ENCODE peak calls at places on chromosomes 16 and 17, in seven cellular contexts. Z is T47D; H is CMK; L is activated CD4-positive, alpha-beta memory T cell treated with anti-CD3 and anti-CD28 coated beads, Interleukin-2, amount 10 ng/mL, durations not matched to agents 7 days and 5 days; R is RWPE1; S is SW 1271; X is LHCN-M2. E is an unnamed sample.
A peak's percentile ranks its signal among the peaks of the same experiment; 100 is the strongest.

GRCh38 chr17:47990962-47991731 is 20.2 kb downstream of the CDK5RAP3 start:
- DNase-seq in S (no peak), X (peak; percentile 87), L (no peak), R (no peak), H (no peak), Z (no peak), E (no peak)

GRCh38 chr17:7348478-7349242 is 3.3 kb upstream of the KCTD11 start:
- DNase-seq in X (no peak), S (no peak), L (no peak), Z (no peak), R (no peak), H (no peak), E (no peak)

GRCh38 chr17:50177983-50178834 is 12.4 kb downstream of the SGCA start:
- DNase-seq in L (peak; percentile 52), S (no peak), H (no peak), X (peak; percentile 100), R (peak; percentile 94), Z (peak; percentile 79), E (peak; percentile 99)

GRCh38 chr16:11233727-11234376 is 22.2 kb downstream of the SOCS1 start:
- DNase-seq in R (no peak), H (no peak), L (peak; percentile 82), X (no peak), Z (no peak), S (no peak), E (peak; percentile 33)

GRCh38 chr17:78130439-78131101 is at the start of gene TMC8:
- DNase-seq in R (no peak), H (peak; percentile 87), X (no peak), S (no peak), Z (no peak), L (peak; percentile 90), E (no peak)

GRCh38 chr16:1300664-1301476 is 8.6 kb upstream of the UBE2I start:
- DNase-seq in Z (peak; percentile 69), H (no peak), X (peak; percentile 41), R (no peak), L (peak; percentile 81), S (no peak), E (no peak)

GRCh38 chr16:88803264-88803987 is at the start of gene CDT1:
- DNase-seq in R (peak; percentile 96), H (no peak), Z (peak; percentile 93), L (peak; percentile 88), X (peak; percentile 76), S (peak; percentile 41), E (peak; percentile 69)

GRCh38 chr17:77445030-77445907 is 304.5 kb downstream of the SEC14L1 start:
- DNase-seq in Z (no peak), H (peak; percentile 73), S (no peak), X (no peak), R (no peak), L (peak; percentile 90), E (no peak)